ENCODE peak calls at places on chromosomes 16 and 17, in nine cellular contexts. B, Z, V, F, T, P, N, C and R are unnamed samples.

GRCh38 chr16:29290631-29291247 is 115.8 kb downstream of the NPIPB11 start:
- DNase-seq in B (peak; percentile 81), Z (peak; percentile 96), V (peak; percentile 92), F (peak; percentile 95), T (peak; percentile 91), P (no peak), N (peak; percentile 98), C (peak; percentile 86), R (peak; percentile 76)

GRCh38 chr16:21656795-21657768 is 4.7 kb upstream of the IGSF6 start:
- DNase-seq in B (peak; percentile 6), Z (peak; percentile 75), V (peak; percentile 58), F (peak; percentile 63), T (no peak), P (peak; percentile 80), N (peak; percentile 39), C (peak; percentile 81), R (peak; percentile 78)

GRCh38 chr17:65553646-65554567 is 7.5 kb downstream of the AXIN2 start:
- DNase-seq in B (no peak), Z (no peak), V (no peak), F (no peak), T (no peak), P (no peak), N (no peak), C (no peak), R (peak; percentile 27)

GRCh38 chr16:31130899-31131298 is 4.6 kb downstream of the PRSS8 start:
- DNase-seq in B (no peak), Z (no peak), V (peak; percentile 67), F (no peak), T (peak; percentile 93), P (no peak), N (peak; percentile 94), C (peak; percentile 74), R (no peak)

GRCh38 chr17:45722161-45722560 is 62.0 kb upstream of the CRHR1 start:
- DNase-seq in B (peak; percentile 16), Z (no peak), V (peak; percentile 69), F (no peak), T (peak; percentile 89), P (no peak), N (peak; percentile 23), C (peak; percentile 77), R (peak; percentile 83)

GRCh38 chr17:66526827-66527226 is 224.4 kb downstream of the PRKCA start:
- DNase-seq in B (no peak), Z (no peak), V (no peak), F (no peak), T (no peak), P (no peak), N (no peak), C (no peak), R (no peak)

GRCh38 chr17:48442819-48443218 is 12.8 kb upstream of the SKAP1 start:
- DNase-seq in B (no peak), Z (no peak), V (peak; percentile 38), F (no peak), T (no peak), P (no peak), N (no peak), C (no peak), R (no peak)

GRCh38 chr17:76929572-76929971 is 61.4 kb downstream of the MGAT5B start:
- DNase-seq in B (no peak), Z (no peak), V (no peak), F (no peak), T (no peak), P (no peak), N (no peak), C (no peak), R (no peak)

GRCh38 chr16:56961851-56962281 is at the start of gene CETP:
- DNase-seq in B (no peak), Z (no peak), V (no peak), F (no peak), T (no peak), P (no peak), N (no peak), C (no peak), R (no peak)

GRCh38 chr17:57782051-57782490 is 37.0 kb upstream of the CCDC182 start:
- DNase-seq in B (no peak), Z (no peak), V (no peak), F (peak; percentile 18), T (no peak), P (no peak), N (no peak), C (peak; percentile 16), R (peak; percentile 20)

GRCh38 chr17:50196826-50197225 is 4.6 kb downstream of the COL1A1 start:
- DNase-seq in B (no peak), Z (peak; percentile 71), V (no peak), F (no peak), T (no peak), P (no peak), N (peak; percentile 44), C (no peak), R (no peak)

GRCh38 chr17:47145351-47145750 is 43.7 kb downstream of the CDC27 start:
- DNase-seq in B (no peak), Z (no peak), V (no peak), F (no peak), T (no peak), P (no peak), N (no peak), C (peak; percentile 69), R (peak; percentile 1)

GRCh38 chr17:40432864-40433528 is 10.3 kb upstream of the IGFBP4 start:
- DNase-seq in B (no peak), Z (peak; percentile 65), V (no peak), F (no peak), T (peak; percentile 30), P (no peak), N (no peak), C (no peak), R (no peak)

GRCh38 chr17:32504166-32504990 is 17.6 kb downstream of the CDK5R1 start:
- DNase-seq in B (no peak), Z (no peak), V (no peak), F (no peak), T (no peak), P (no peak), N (no peak), C (no peak), R (no peak)

GRCh38 chr17:37506678-37507077 is 17.0 kb downstream of the DUSP14 start:
- DNase-seq in B (peak; percentile 23), Z (peak; percentile 36), V (peak; percentile 46), F (peak; percentile 38), T (peak; percentile 90), P (peak; percentile 49), N (no peak), C (peak; percentile 91), R (peak; percentile 77)

GRCh38 chr16:88462396-88462795 is 9.3 kb downstream of the ZFPM1 start:
- DNase-seq in B (no peak), Z (no peak), V (no peak), F (no peak), T (no peak), P (no peak), N (no peak), C (no peak), R (no peak)
- H4K20me1 ChIP-seq in B (peaks cover 9% of the 10 kb centered on the region), Z (no peaks in the 10 kb centered on the region), V (no peaks in the 10 kb centered on the region), F (no peaks in the 10 kb centered on the region), T (no peaks in the 10 kb centered on the region), P (no peaks in the 10 kb centered on the region), N (peaks cover 10% of the 10 kb centered on the region), C (no peaks in the 10 kb centered on the region), R (peaks cover 16% of the 10 kb centered on the region)

GRCh38 chr17:59626756-59627155 is 7.1 kb downstream of the CLTC start:
- DNase-seq in B (no peak), Z (no peak), V (no peak), F (no peak), T (no peak), P (no peak), N (no peak), C (no peak), R (no peak)

GRCh38 chr17:59620064-59620359 is 317 bp downstream of the CLTC start:
- DNase-seq in B (no peak), Z (no peak), V (no peak), F (no peak), T (no peak), P (no peak), N (no peak), C (no peak), R (no peak)

GRCh38 chr17:59620518-59621259 is 994 bp downstream of the CLTC start:
- DNase-seq in B (peak; percentile 16), Z (no peak), V (peak; percentile 51), F (peak; percentile 45), T (peak; percentile 53), P (peak; percentile 51), N (no peak), C (peak; percentile 50), R (peak; percentile 40)

GRCh38 chr17:59621771-59622170 is 2.1 kb downstream of the CLTC start:
- DNase-seq in B (no peak), Z (no peak), V (no peak), F (no peak), T (no peak), P (peak; percentile 18), N (no peak), C (no peak), R (no peak)

DNA sequence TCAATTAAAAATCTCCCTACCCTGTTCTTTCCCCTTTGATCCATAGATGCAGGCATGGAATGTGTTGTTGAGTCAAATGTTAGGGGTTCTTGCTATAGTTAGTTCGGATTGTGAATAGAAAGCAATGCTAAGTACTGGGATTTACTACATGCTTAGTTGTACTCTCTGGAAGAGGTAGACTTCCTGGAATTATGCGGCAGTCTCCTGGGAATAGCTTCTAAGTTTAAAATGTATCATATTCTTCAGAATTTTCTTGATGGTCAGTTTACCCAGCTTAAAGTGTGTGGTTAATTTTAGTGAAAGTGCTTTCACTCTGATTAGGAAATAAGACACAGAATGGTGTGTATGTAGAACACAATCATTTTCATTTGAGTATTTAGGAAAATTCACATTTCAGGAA is 3.5 kb downstream of the CLTC start:
- DNase-seq in B (no peak), Z (no peak), V (no peak), F (peak; percentile 36), T (no peak), P (no peak), N (no peak), C (no peak), R (peak; percentile 8)
- H4K20me1 ChIP-seq in B (peaks cover 62% of the 10 kb centered on the region), Z (peaks cover 25% of the 10 kb centered on the region), V (peaks cover 69% of the 10 kb centered on the region), F (peaks cover 31% of the 10 kb centered on the region), T (no peaks in the 10 kb centered on the region), P (peaks cover 57% of the 10 kb centered on the region), N (peaks cover 74% of the 10 kb centered on the region), C (peaks cover 63% of the 10 kb centered on the region), R (peaks cover 68% of the 10 kb centered on the region)

DNA sequence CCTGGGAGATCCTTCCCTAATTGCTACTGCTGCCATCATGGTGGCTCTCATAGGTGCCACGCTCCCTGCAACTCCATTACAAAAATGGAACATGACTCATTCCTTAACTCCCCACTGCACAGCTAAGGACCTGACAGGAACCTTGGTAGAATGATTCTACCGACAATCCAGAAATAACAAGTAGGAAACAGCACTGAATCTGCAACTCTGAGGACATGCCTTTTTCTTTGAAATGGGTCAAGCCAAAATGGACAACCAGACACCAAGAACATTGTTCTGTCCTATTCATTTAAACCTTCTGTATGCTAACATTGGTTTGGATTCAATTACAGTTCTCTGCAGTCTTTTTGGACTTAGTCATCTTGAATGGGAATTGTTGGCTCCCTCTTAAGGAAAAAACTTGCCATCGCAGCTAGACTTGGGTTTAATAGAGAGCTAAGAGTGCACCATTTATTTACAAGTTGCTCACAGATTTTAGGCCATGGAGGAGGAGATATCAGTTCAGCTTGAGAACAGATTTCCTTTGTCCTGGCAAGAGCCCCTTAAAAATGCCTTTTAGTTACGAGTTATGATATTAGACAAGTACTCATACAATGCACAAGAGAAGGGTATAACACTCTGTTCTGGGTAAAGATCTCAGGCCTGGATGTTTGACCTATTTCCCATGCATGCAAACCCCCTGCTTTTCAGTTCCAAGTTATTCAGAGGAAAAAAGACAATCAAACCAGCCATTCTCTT is 20.9 kb upstream of the NSRP1 start:
- DNase-seq in B (peak; percentile 69), Z (peak; percentile 79), V (peak; percentile 74), F (peak; percentile 76), T (peak; percentile 41), P (peak; percentile 55), N (peak; percentile 54), C (peak; percentile 76), R (peak; percentile 64)
- H4K20me1 ChIP-seq in B (no peaks in the 10 kb centered on the region), Z (no peaks in the 10 kb centered on the region), V (no peaks in the 10 kb centered on the region), F (no peaks in the 10 kb centered on the region), T (no peaks in the 10 kb centered on the region), P (no peaks in the 10 kb centered on the region), N (no peaks in the 10 kb centered on the region), C (no peaks in the 10 kb centered on the region), R (no peaks in the 10 kb centered on the region)

GRCh38 chr16:85278851-85279250 is 166.6 kb upstream of the CIBAR2 start:
- DNase-seq in B (no peak), Z (no peak), V (no peak), F (no peak), T (no peak), P (no peak), N (no peak), C (no peak), R (no peak)
- H4K20me1 ChIP-seq in B (no peaks in the 10 kb centered on the region), Z (no peaks in the 10 kb centered on the region), V (no peaks in the 10 kb centered on the region), F (no peaks in the 10 kb centered on the region), T (no peaks in the 10 kb centered on the region), P (no peaks in the 10 kb centered on the region), N (peaks cover 5% of the 10 kb centered on the region), C (no peaks in the 10 kb centered on the region), R (peaks cover 5% of the 10 kb centered on the region)